ENCODE peak calls at places on chromosome 7, in nine cellular contexts. P, Y, B, S, I, L, Z, U and X are unnamed samples.

GRCh38 chr7:128192497-128193142 is 48.5 kb upstream of the LEP start:
- DNase-seq in P (no peak), Y (no peak), B (no peak), S (no peak), I (no peak), L (no peak), Z (no peak), U (no peak), X (no peak)

GRCh38 chr7:84085147-84085546 is 109.4 kb downstream of the SEMA3A start:
- DNase-seq in P (no peak), Y (no peak), B (no peak), S (no peak), I (no peak), L (peak), Z (no peak), U (no peak), X (no peak)

GRCh38 chr7:38686888-38687287 is 55.7 kb upstream of the AMPH start:
- DNase-seq in P (no peak), Y (no peak), B (no peak), S (no peak), I (no peak), L (no peak), Z (no peak), U (no peak), X (no peak)

GRCh38 chr7:36564500-36564899 is 159.8 kb downstream of the AOAH start:
- DNase-seq in P (no peak), Y (no peak), B (no peak), S (no peak), I (no peak), L (no peak), Z (no peak), U (no peak), X (no peak)

GRCh38 chr7:158814637-158815036 is 14.7 kb downstream of the ESYT2 start:
- DNase-seq in P (peak), Y (no peak), B (no peak), S (peak), I (no peak), L (no peak), Z (no peak), U (no peak), X (no peak)

GRCh38 chr7:96253441-96253840 is 68.5 kb downstream of the SLC25A13 start:
- DNase-seq in P (no peak), Y (no peak), B (no peak), S (no peak), I (no peak), L (no peak), Z (no peak), U (no peak), X (no peak)

GRCh38 chr7:70579397-70580097 is 552.4 kb upstream of the GALNT17 start:
- DNase-seq in P (no peak), Y (no peak), B (no peak), S (no peak), I (no peak), L (peak), Z (no peak), U (no peak), X (no peak)

GRCh38 chr7:100080895-100081534 is 508 bp downstream of the ZNF3 start:
- DNase-seq in P (no peak), Y (no peak), B (no peak), S (no peak), I (no peak), L (peak), Z (no peak), U (no peak), X (no peak)

GRCh38 chr7:265998-266850 is 23.7 kb upstream of the FOXL3 start:
- DNase-seq in P (no peak), Y (no peak), B (peak), S (no peak), I (no peak), L (no peak), Z (peak), U (no peak), X (no peak)

GRCh38 chr7:51451751-51452465 is 135.3 kb upstream of the COBL start:
- DNase-seq in P (no peak), Y (no peak), B (no peak), S (no peak), I (no peak), L (no peak), Z (no peak), U (no peak), X (no peak)

GRCh38 chr7:111098011-111098925 is 7.3 kb downstream of the LRRN3 start:
- DNase-seq in P (peak), Y (peak), B (no peak), S (peak), I (peak), L (peak), Z (no peak), U (peak), X (peak)

GRCh38 chr7:133873631-133874030 is 253.5 kb upstream of the LRGUK start:
- DNase-seq in P (no peak), Y (no peak), B (no peak), S (no peak), I (no peak), L (no peak), Z (no peak), U (no peak), X (no peak)

GRCh38 chr7:115146148-115146547 is 224.3 kb downstream of the MDFIC start:
- DNase-seq in P (no peak), Y (no peak), B (no peak), S (no peak), I (no peak), L (no peak), Z (no peak), U (no peak), X (no peak)

GRCh38 chr7:134527979-134528371 is 608 bp downstream of the AKR1B10 start:
- DNase-seq in P (no peak), Y (no peak), B (no peak), S (no peak), I (no peak), L (peak), Z (no peak), U (no peak), X (no peak)

GRCh38 chr7:140165422-140165821 is 11.4 kb downstream of the KDM7A start:
- DNase-seq in P (no peak), Y (peak), B (no peak), S (no peak), I (no peak), L (peak), Z (no peak), U (no peak), X (no peak)

GRCh38 chr7:157808042-157808441 is 471.2 kb downstream of the DNAJB6 start:
- DNase-seq in P (no peak), Y (no peak), B (peak), S (no peak), I (no peak), L (no peak), Z (no peak), U (no peak), X (no peak)

GRCh38 chr7:56062382-56062781 is 1.7 kb upstream of the SUMF2 start:
- DNase-seq in P (no peak), Y (no peak), B (no peak), S (no peak), I (no peak), L (peak), Z (no peak), U (no peak), X (no peak)

GRCh38 chr7:7739718-7740355 is 21.4 kb upstream of the RPA3 start:
- DNase-seq in P (no peak), Y (no peak), B (no peak), S (no peak), I (no peak), L (no peak), Z (no peak), U (no peak), X (no peak)

GRCh38 chr7:47326808-47327207 is 255.1 kb downstream of the TNS3 start:
- DNase-seq in P (no peak), Y (no peak), B (no peak), S (no peak), I (no peak), L (no peak), Z (no peak), U (no peak), X (peak)

GRCh38 chr7:22885824-22886255 is 63.2 kb upstream of the TOMM7 start:
- DNase-seq in P (peak), Y (no peak), B (no peak), S (no peak), I (peak), L (peak), Z (no peak), U (peak), X (no peak)

GRCh38 chr7:25832456-25832855 is 319.5 kb upstream of the NFE2L3 start:
- DNase-seq in P (no peak), Y (no peak), B (no peak), S (no peak), I (no peak), L (no peak), Z (no peak), U (no peak), X (no peak)